ENCODE peak calls at places on chromosomes 13 and 19, in four cellular contexts. S is SK-N-SH, K is NT2/D1, I is H1. C is an unnamed sample.

GRCh38 chr13:22082030-22082429 is 411.2 kb downstream of the FGF9 start:
- DNase-seq in S (no peak), K (no peak), I (no peak), C (no peak)

GRCh38 chr13:81562598-81562997 is 1221.7 kb upstream of the SPRY2 start:
- DNase-seq in S (no peak), K (no peak), I (no peak), C (no peak)

GRCh38 chr13:27868639-27869435 is 51.0 kb upstream of the PDX1 start:
- DNase-seq in S (no peak), K (no peak), I (no peak), C (no peak)

GRCh38 chr13:112445411-112446271 is 69.5 kb downstream of the SPACA7 start:
- DNase-seq in S (peak; percentile 47), K (no peak), I (no peak), C (peak; percentile 45)

GRCh38 chr19:35350591-35350990 is 2.9 kb downstream of the FFAR1 start:
- DNase-seq in S (no peak), K (no peak), I (peak; percentile 41), C (peak; percentile 38)

GRCh38 chr19:58566989-58567388 is 6.1 kb downstream of the MZF1 start:
- DNase-seq in S (no peak), K (no peak), I (no peak), C (no peak)

GRCh38 chr13:75787249-75787940 is 151.3 kb downstream of the LMO7 start:
- DNase-seq in S (no peak), K (no peak), I (no peak), C (no peak)

GRCh38 chr13:41216160-41216559 is 21.8 kb upstream of the KBTBD7 start:
- DNase-seq in S (no peak), K (no peak), I (no peak), C (no peak)

GRCh38 chr19:16051254-16052025 is 24.9 kb upstream of the TPM4 start:
- DNase-seq in S (no peak), K (no peak), I (no peak), C (peak; percentile 73)

GRCh38 chr13:70171151-70171550 is 62.9 kb upstream of the KLHL1 start:
- DNase-seq in S (no peak), K (no peak), I (no peak), C (no peak)

GRCh38 chr19:19562665-19563347 is 24.7 kb downstream of the CILP2 start:
- DNase-seq in S (no peak), K (no peak), I (peak; percentile 53), C (peak; percentile 69)

GRCh38 chr19:35268546-35269424 is at the start of gene USF2:
- DNase-seq in S (peak; percentile 89), K (no peak), I (no peak), C (peak; percentile 86)

GRCh38 chr13:24097667-24098066 is 62.9 kb upstream of the SPATA13 start:
- DNase-seq in S (no peak), K (no peak), I (no peak), C (no peak)

GRCh38 chr19:10486551-10486950 is 16.6 kb downstream of the KEAP1 start:
- DNase-seq in S (no peak), K (no peak), I (no peak), C (no peak)

GRCh38 chr13:40692946-40693345 is 26.5 kb upstream of the FOXO1 start:
- DNase-seq in S (no peak), K (no peak), I (no peak), C (no peak)

GRCh38 chr13:68046900-68047299 is 816.8 kb upstream of the PCDH9 start:
- DNase-seq in S (no peak), K (no peak), I (no peak), C (no peak)

GRCh38 chr19:14383898-14384669 is 2.8 kb downstream of the ADGRE5 start:
- DNase-seq in S (no peak), K (no peak), I (no peak), C (no peak)

GRCh38 chr13:34647379-34647778 is 294.7 kb upstream of the NBEA start:
- DNase-seq in S (no peak), K (no peak), I (no peak), C (no peak)

DNA sequence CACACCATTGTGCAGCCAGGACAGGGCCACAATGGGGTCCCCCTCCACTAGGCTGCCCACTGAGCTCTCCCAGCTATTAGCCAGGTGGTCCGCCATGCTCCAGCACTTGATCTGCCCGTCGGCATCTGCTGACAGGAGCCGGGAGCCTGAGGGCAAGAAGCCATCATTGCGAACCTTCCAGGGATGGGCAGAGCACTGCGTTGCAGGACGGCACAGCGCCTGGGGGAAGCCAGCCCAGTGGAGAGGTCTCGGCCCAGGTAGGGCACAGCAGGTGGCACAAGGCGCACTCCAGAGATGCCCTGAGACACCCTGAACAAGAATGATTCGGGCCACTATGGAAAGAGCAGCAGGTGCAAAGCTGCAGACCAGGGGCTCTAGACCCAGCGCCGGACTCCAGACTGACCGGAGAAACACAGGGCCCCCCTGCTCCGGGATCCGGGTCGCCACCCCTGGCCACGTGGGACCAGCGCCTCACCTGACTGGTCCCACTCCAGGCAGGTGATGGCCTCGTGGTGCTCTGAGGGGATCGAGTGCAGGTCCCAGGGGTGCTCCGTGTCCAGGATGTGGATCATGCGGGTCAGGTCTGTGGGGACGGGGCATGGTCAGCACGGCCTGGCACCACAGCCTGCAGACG is 3.2 kb downstream of the MED16 start:
- DNase-seq in S (no peak), K (no peak), I (no peak), C (no peak)
- H3K9ac ChIP-seq in S (no peak overlapping the region), K (no peak overlapping the region), I (no peak overlapping the region), C (no peak overlapping the region)

GRCh38 chr19:7978196-7978825 is 27.1 kb downstream of the ELAVL1 start:
- DNase-seq in S (no peak), K (no peak), I (no peak), C (no peak)
- H3K9ac ChIP-seq in S (no peak overlapping the region), K (no peak overlapping the region), I (no peak overlapping the region), C (no peak overlapping the region)

DNA sequence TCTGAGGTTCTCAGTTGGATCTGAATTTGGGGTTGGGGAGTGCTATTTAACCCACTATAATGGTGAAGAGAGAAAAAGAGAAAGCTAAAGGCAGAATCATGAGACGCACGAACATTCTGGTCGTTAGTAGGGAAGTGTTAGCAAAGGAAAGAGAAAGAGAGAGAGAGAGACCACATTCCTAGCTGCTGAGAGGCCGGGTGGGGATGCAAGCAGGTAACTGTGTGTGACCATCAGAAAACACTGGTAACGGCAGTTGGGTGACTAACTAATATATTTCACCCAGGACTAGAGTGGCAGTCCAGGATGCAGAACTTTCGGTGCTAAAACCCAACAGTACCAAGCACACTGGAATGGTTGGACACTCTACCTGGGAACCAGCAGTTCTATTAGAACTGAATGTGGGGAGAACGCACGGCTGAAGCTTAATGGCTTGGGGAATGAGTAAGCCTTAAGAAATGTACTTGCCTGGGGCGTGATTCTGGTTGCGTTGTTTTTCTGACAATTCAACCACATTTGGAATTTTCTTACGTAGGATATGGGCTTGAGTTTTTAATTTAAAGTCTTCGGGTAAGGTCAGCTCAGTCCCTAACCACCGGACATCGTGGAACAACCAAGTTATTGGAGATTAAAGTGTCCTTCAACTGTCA is 130.2 kb downstream of the DNAJC15 start:
- DNase-seq in S (no peak), K (no peak), I (no peak), C (no peak)
- H3K9ac ChIP-seq in S (no peak overlapping the region), K (no peak overlapping the region), I (no peak overlapping the region), C (no peak overlapping the region)

GRCh38 chr13:110507678-110508381 is 53.7 kb downstream of the RAB20 start:
- DNase-seq in S (no peak), K (no peak), I (no peak), C (no peak)
- H3K9ac ChIP-seq in S (no peak overlapping the region), K (no peak overlapping the region), I (no peak overlapping the region), C (no peak overlapping the region)

GRCh38 chr19:43719378-43719868 is 3.5 kb downstream of the IRGC start:
- DNase-seq in S (no peak), K (no peak), I (no peak), C (no peak)
- H3K9ac ChIP-seq in S (no peak overlapping the region), K (no peak overlapping the region), I (no peak overlapping the region), C (no peak overlapping the region)